ENCODE peak calls at places on chromosomes 5 and 9, in seven cellular contexts. B, Z, Q, Y, G, F and L are unnamed samples. For H3K4me1, the result is how much of the 10 kb centered on the place peaks cover.

GRCh38 chr5:41447761-41448510 is 62.5 kb downstream of the PLCXD3 start:
- DNase-seq in G (no peak), F (no peak), Z (no peak), Q (no peak), Y (no peak), B (peak), L (no peak)

GRCh38 chr5:374631-375335 is 53.3 kb downstream of the AHRR start:
- DNase-seq in Y (no peak), G (peak), Z (no peak), B (no peak), Q (no peak), F (no peak), L (no peak)

GRCh38 chr9:97726716-97727115 is 29.6 kb upstream of the XPA start:
- DNase-seq in B (no peak), Y (no peak), Q (no peak), G (no peak), F (no peak), Z (no peak), L (no peak)

GRCh38 chr5:142745268-142745667 is 24.9 kb upstream of the ARHGAP26 start:
- DNase-seq in Y (no peak), B (no peak), G (no peak), Q (no peak), F (no peak), Z (no peak), L (no peak)

GRCh38 chr9:8978334-8978733 is 1178.8 kb upstream of the DMAC1 start:
- DNase-seq in F (no peak), G (no peak), Z (no peak), Q (no peak), B (no peak), Y (no peak), L (no peak)

GRCh38 chr5:28743362-28743761 is 1705.0 kb upstream of the CDH9 start:
- DNase-seq in Z (peak), F (no peak), B (no peak), Y (no peak), G (no peak), Q (peak), L (no peak)

GRCh38 chr9:83154821-83155220 is 91.9 kb upstream of the RASEF start:
- DNase-seq in Z (peak), Y (peak), F (no peak), G (no peak), Q (peak), B (no peak), L (no peak)

GRCh38 chr5:40202852-40203440 is 476.8 kb upstream of the PTGER4 start:
- DNase-seq in B (peak), G (no peak), Z (no peak), F (no peak), Y (no peak), Q (no peak), L (no peak)

GRCh38 chr9:79651251-79651795 is 79.6 kb downstream of the TLE4 start:
- DNase-seq in G (no peak), Q (peak), Z (peak), Y (no peak), F (no peak), B (peak), L (no peak)

GRCh38 chr5:73691301-73691700 is 65.3 kb downstream of the ARHGEF28 start:
- DNase-seq in Z (peak), G (no peak), Q (peak), F (no peak), B (no peak), Y (no peak), L (no peak)

GRCh38 chr9:34363619-34364351 is 12.9 kb downstream of the MYORG start:
- DNase-seq in B (peak), Z (no peak), F (no peak), Y (peak), G (peak), Q (no peak), L (peak)

GRCh38 chr5:153901449-153901848 is 137.3 kb downstream of the FAM114A2 start:
- DNase-seq in Y (no peak), Z (no peak), B (no peak), Q (no peak), G (no peak), F (no peak), L (no peak)

GRCh38 chr9:126722252-126722921 is 82.5 kb upstream of the ZBTB43 start:
- DNase-seq in B (peak), G (peak), Y (peak), F (peak), Z (peak), Q (peak), L (peak)

GRCh38 chr5:171630047-171630669 is 155.5 kb upstream of the SMIM23 start:
- DNase-seq in Z (peak), F (peak), Q (peak), G (peak), B (peak), Y (no peak), L (peak)

GRCh38 chr5:82387041-82387818 is 109.1 kb upstream of the RPS23 start:
- DNase-seq in F (peak), Q (peak), G (no peak), Z (peak), B (no peak), Y (no peak), L (no peak)

GRCh38 chr9:116566677-116567488 is 120.2 kb upstream of the TRIM32 start:
- DNase-seq in Z (peak), G (no peak), F (no peak), B (no peak), Y (peak), Q (peak), L (no peak)

GRCh38 chr5:136805466-136805865 is 440.1 kb upstream of the TRPC7 start:
- DNase-seq in F (no peak), B (no peak), G (no peak), Z (no peak), Y (no peak), Q (no peak), L (no peak)

GRCh38 chr5:6466975-6467567 is 18.4 kb downstream of the UBE2QL1 start:
- DNase-seq in B (no peak), Y (no peak), F (no peak), G (no peak), Q (no peak), Z (no peak), L (no peak)

GRCh38 chr5:130720355-130720754 is 444.7 kb downstream of the HINT1 start:
- DNase-seq in Y (no peak), B (peak), Q (peak), Z (peak), G (no peak), F (peak), L (no peak)
- TF ChIP-seq CTCF in Y (no peak), B (peak), Q (no peak), Z (peak), G (peak), F (peak), L (peak)

GRCh38 chr9:95463145-95464060 is 53.4 kb downstream of the PTCH1 start:
- DNase-seq in Q (no peak), Z (no peak), F (no peak), G (no peak), Y (no peak), B (no peak), L (no peak)

GRCh38 chr9:95460627-95461164 is 56.1 kb downstream of the PTCH1 start:
- DNase-seq in G (no peak), Q (no peak), F (no peak), Y (no peak), Z (no peak), B (no peak), L (no peak)

GRCh38 chr9:95459867-95460626 is 56.7 kb downstream of the PTCH1 start:
- DNase-seq in Z (no peak), Q (no peak), G (no peak), Y (no peak), B (no peak), F (no peak), L (no peak)

GRCh38 chr9:95462419-95463121 is 54.2 kb downstream of the PTCH1 start:
- DNase-seq in F (no peak), B (peak), Z (peak), Q (peak), Y (peak), G (peak), L (peak)

GRCh38 chr9:95461448-95462381 is 55.1 kb downstream of the PTCH1 start:
- DNase-seq in F (no peak), Y (no peak), Q (no peak), Z (no peak), G (no peak), B (no peak), L (no peak)
- H3K4me3 ChIP-seq in F (no peak), Y (no peak), Q (peak), Z (peak), G (no peak), B (no peak), L (peak)

GRCh38 chr5:132487841-132488555 is 2.6 kb downstream of the IRF1 start:
- DNase-seq in B (no peak), Q (no peak), Z (no peak), F (no peak), Y (peak), G (no peak), L (peak)

GRCh38 chr5:132490484-132491367 is at the start of gene IRF1:
- DNase-seq in Y (peak), Z (peak), B (peak), G (peak), Q (peak), F (peak), L (peak)

GRCh38 chr5:132489871-132490483 is 596 bp downstream of the IRF1 start:
- DNase-seq in F (no peak), B (peak), Z (peak), Q (peak), Y (peak), G (peak), L (peak)

GRCh38 chr5:132488590-132488989 is 2.0 kb downstream of the IRF1 start:
- DNase-seq in F (no peak), Z (no peak), Q (no peak), B (no peak), Y (no peak), G (no peak), L (no peak)

DNA sequence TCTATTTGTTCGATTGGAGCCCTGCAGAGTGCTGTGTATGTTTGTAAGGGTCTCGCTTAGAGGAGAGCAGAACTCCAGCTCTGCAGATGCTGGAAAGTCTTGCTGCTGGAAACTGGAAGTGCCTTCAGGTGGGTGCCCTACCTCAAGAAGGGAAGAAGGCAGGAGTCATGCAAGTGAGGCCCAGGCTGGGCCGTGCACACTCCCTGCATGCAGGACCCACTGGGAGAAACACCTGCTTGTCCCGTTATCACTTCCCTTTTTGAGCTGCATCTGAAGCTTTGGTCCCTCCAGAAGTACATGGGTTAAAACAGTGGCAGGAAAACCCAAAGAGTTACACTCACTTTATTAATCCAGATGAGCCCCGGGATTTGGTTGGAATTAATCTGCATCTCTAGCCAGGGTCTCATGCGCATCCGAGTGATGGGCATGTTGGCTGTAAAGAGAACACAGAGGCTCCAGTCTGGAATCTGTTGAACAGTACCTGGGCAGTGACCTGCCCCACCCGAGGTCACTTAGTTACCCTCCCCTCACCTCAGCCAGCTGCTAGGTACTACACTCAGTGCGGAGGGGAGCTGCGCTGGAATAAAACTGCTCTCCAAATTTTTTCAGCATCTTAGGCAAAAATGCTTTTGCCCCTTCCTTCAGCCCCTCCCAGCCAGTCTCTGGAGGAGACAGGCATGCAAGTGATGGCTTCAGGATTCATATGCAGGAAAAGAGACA is 1.4 kb downstream of the IRF1 start:
- DNase-seq in Z (no peak), G (no peak), B (no peak), Y (peak), Q (no peak), F (no peak), L (no peak)
- H3K4me1 ChIP-seq in Z (under half), G (half or more), B (under half), Y (under half), Q (under half), F (under half), L (half or more)

GRCh38 chr9:133031496-133031911 is 707 bp downstream of the GTF3C5 start:
- DNase-seq in Y (no peak), F (peak), B (peak), Q (no peak), Z (no peak), G (no peak), L (no peak)

GRCh38 chr9:133029994-133030316 is 842 bp upstream of the GTF3C5 start:
- DNase-seq in B (no peak), Z (no peak), F (no peak), Q (no peak), G (no peak), Y (no peak), L (peak)

GRCh38 chr9:133031130-133031422 is 279 bp downstream of the GTF3C5 start:
- DNase-seq in Y (no peak), B (no peak), Q (no peak), Z (no peak), F (no peak), G (no peak), L (no peak)

GRCh38 chr9:133032171-133032570 is 1.4 kb downstream of the GTF3C5 start:
- DNase-seq in B (no peak), Z (no peak), G (no peak), Q (no peak), F (no peak), Y (no peak), L (no peak)

GRCh38 chr9:133030317-133031129 is at the start of gene GTF3C5:
- DNase-seq in B (peak), Z (peak), Y (peak), G (peak), Q (peak), F (peak), L (peak)
- TF ChIP-seq CTCF in B (no peak), Z (no peak), Y (no peak), G (peak), Q (no peak), F (no peak), L (peak)

GRCh38 chr5:11573140-11573800 is 331.0 kb downstream of the CTNND2 start:
- DNase-seq in Y (no peak), Q (no peak), B (no peak), G (no peak), Z (no peak), F (no peak), L (no peak)
- H3K4me3 ChIP-seq in Y (no peak), Q (no peak), B (no peak), G (no peak), Z (no peak), F (no peak), L (no peak)